ENCODE peak calls at places on chromosomes 4 and X, in seven cellular contexts. One of them, this sample, is unnamed.

GRCh38 chrX:150364347-150365050 is 1.4 kb downstream of the MAMLD1 start:
- DNase-seq in NB4: peak; percentile 46
- DNase-seq in mesenchymal stem cell: peak; percentile 38
- DNase-seq in transverse colon: peak; percentile 21
- DNase-seq in thoracic aorta: no peak
- DNase-seq in dorsolateral prefrontal cortex: peak; percentile 54
- DNase-seq in fibroblast of lung: peak; percentile 23
- DNase-seq in this sample: no peak

GRCh38 chr4:87838207-87838606 is 5.4 kb downstream of the MEPE start:
- DNase-seq in dorsolateral prefrontal cortex: no peak
- DNase-seq in fibroblast of lung: no peak
- DNase-seq in transverse colon: no peak
- DNase-seq in thoracic aorta: no peak
- DNase-seq in NB4: no peak
- DNase-seq in mesenchymal stem cell: no peak
- DNase-seq in this sample: no peak

GRCh38 chrX:87578978-87579377 is 61.4 kb downstream of the KLHL4 start:
- DNase-seq in NB4: no peak
- DNase-seq in transverse colon: no peak
- DNase-seq in fibroblast of lung: no peak
- DNase-seq in thoracic aorta: no peak
- DNase-seq in dorsolateral prefrontal cortex: no peak
- DNase-seq in mesenchymal stem cell: peak; percentile 7
- DNase-seq in this sample: peak; percentile 26

GRCh38 chr4:89838005-89838404 is 1.0 kb upstream of the SNCA start:
- DNase-seq in dorsolateral prefrontal cortex: no peak
- DNase-seq in NB4: no peak
- DNase-seq in thoracic aorta: no peak
- DNase-seq in mesenchymal stem cell: peak; percentile 72
- DNase-seq in transverse colon: no peak
- DNase-seq in fibroblast of lung: peak; percentile 4
- DNase-seq in this sample: no peak

GRCh38 chr4:152229782-152230289 is 306.1 kb downstream of the FBXW7 start:
- DNase-seq in fibroblast of lung: no peak
- DNase-seq in dorsolateral prefrontal cortex: no peak
- DNase-seq in transverse colon: no peak
- DNase-seq in thoracic aorta: no peak
- DNase-seq in NB4: no peak
- DNase-seq in mesenchymal stem cell: no peak
- DNase-seq in this sample: no peak

GRCh38 chr4:31467781-31468180 is 747.6 kb downstream of the PCDH7 start:
- DNase-seq in dorsolateral prefrontal cortex: no peak
- DNase-seq in transverse colon: no peak
- DNase-seq in thoracic aorta: no peak
- DNase-seq in fibroblast of lung: peak; percentile 27
- DNase-seq in mesenchymal stem cell: no peak
- DNase-seq in NB4: no peak
- DNase-seq in this sample: peak; percentile 26

GRCh38 chr4:149465941-149466340 is 349.7 kb downstream of the IQCM start:
- DNase-seq in thoracic aorta: no peak
- DNase-seq in dorsolateral prefrontal cortex: no peak
- DNase-seq in NB4: no peak
- DNase-seq in mesenchymal stem cell: no peak
- DNase-seq in fibroblast of lung: peak; percentile 77
- DNase-seq in transverse colon: no peak
- DNase-seq in this sample: peak; percentile 72

GRCh38 chr4:55912249-55912648 is 36.5 kb upstream of the CEP135 start:
- DNase-seq in dorsolateral prefrontal cortex: no peak
- DNase-seq in mesenchymal stem cell: no peak
- DNase-seq in transverse colon: no peak
- DNase-seq in NB4: no peak
- DNase-seq in thoracic aorta: no peak
- DNase-seq in fibroblast of lung: no peak
- DNase-seq in this sample: no peak

GRCh38 chrX:65406532-65406931 is 128.1 kb downstream of the LAS1L start:
- DNase-seq in NB4: no peak
- DNase-seq in fibroblast of lung: no peak
- DNase-seq in thoracic aorta: no peak
- DNase-seq in dorsolateral prefrontal cortex: no peak
- DNase-seq in mesenchymal stem cell: no peak
- DNase-seq in transverse colon: no peak
- DNase-seq in this sample: no peak
- H3K4me3 ChIP-seq in NB4: no peak overlapping the region
- H3K4me3 ChIP-seq in fibroblast of lung: no peak overlapping the region
- H3K4me3 ChIP-seq in thoracic aorta: peak overlapping the region; percentile 39
- H3K4me3 ChIP-seq in dorsolateral prefrontal cortex: peak overlapping the region; percentile 53
- H3K4me3 ChIP-seq in mesenchymal stem cell: no peak overlapping the region
- H3K4me3 ChIP-seq in transverse colon: peak overlapping the region; percentile 24
- H3K4me3 ChIP-seq in this sample: no peak overlapping the region

DNA sequence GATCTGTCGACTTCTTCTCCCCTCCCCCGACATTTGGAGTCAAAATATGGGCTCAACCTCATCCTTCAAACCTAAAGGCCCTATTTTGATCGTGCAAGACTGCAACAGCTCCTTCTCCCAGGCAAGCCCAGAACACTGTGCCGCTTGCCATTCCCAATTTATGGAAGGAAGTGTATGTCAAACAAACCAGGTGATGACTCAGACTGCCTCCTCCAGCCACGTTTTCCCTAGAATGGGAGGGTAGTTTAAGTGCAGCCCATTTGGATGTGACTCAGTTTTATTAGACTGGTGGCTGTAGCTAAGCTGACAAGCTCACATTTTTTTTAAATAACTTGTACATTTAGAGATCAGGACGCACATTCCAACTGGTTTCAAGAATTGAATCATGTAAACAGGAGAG is 570.4 kb upstream of the DIPK2B start:
- DNase-seq in thoracic aorta: no peak
- DNase-seq in mesenchymal stem cell: peak; percentile 94
- DNase-seq in transverse colon: peak; percentile 72
- DNase-seq in NB4: peak; percentile 56
- DNase-seq in fibroblast of lung: peak; percentile 95
- DNase-seq in dorsolateral prefrontal cortex: no peak
- DNase-seq in this sample: peak; percentile 78
- H3K4me3 ChIP-seq in thoracic aorta: peak overlapping the region; percentile 70
- H3K4me3 ChIP-seq in mesenchymal stem cell: peak overlapping the region; percentile 89
- H3K4me3 ChIP-seq in transverse colon: peak overlapping the region; percentile 21
- H3K4me3 ChIP-seq in NB4: peak overlapping the region; percentile 66
- H3K4me3 ChIP-seq in fibroblast of lung: peak overlapping the region; percentile 78
- H3K4me3 ChIP-seq in dorsolateral prefrontal cortex: peak overlapping the region; percentile 56
- H3K4me3 ChIP-seq in this sample: peak overlapping the region; percentile 58

DNA sequence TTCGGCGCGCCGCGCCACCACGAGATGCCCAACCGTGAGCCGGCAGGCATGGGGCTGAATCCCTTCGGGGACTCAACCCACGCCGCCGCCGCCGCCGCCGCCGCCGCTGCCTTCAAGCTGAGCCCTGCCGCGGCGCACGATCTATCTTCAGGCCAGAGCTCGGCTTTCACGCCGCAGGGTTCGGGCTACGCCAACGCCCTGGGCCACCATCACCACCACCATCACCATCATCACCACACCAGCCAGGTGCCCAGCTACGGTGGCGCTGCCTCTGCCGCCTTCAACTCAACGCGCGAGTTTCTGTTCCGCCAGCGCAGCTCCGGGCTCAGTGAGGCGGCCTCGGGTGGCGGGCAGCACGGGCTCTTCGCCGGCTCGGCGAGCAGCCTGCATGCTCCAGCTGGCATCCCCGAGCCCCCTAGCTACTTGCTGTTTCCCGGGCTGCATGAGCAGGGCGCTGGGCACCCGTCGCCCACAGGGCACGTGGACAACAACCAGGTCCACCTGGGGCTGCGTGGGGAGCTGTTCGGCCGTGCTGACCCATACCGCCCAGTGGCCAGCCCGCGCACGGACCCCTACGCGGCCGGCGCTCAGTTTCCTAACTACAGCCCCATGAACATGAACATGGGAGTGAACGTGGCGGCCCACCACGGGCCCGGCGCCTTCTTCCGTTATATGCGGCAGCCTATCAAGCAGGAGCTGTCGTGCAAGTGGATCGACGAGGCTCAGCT is 983 bp downstream of the ZIC3 start:
- DNase-seq in NB4: no peak
- DNase-seq in mesenchymal stem cell: no peak
- DNase-seq in transverse colon: no peak
- DNase-seq in thoracic aorta: no peak
- DNase-seq in fibroblast of lung: no peak
- DNase-seq in dorsolateral prefrontal cortex: no peak
- DNase-seq in this sample: no peak
- H3K4me3 ChIP-seq in NB4: no peak overlapping the region
- H3K4me3 ChIP-seq in mesenchymal stem cell: no peak overlapping the region
- H3K4me3 ChIP-seq in transverse colon: no peak overlapping the region
- H3K4me3 ChIP-seq in thoracic aorta: peak overlapping the region; percentile 74
- H3K4me3 ChIP-seq in fibroblast of lung: no peak overlapping the region
- H3K4me3 ChIP-seq in dorsolateral prefrontal cortex: peak overlapping the region; percentile 70
- H3K4me3 ChIP-seq in this sample: no peak overlapping the region

GRCh38 chrX:56505866-56506265 is 57.6 kb upstream of the UBQLN2 start:
- DNase-seq in NB4: no peak
- DNase-seq in fibroblast of lung: no peak
- DNase-seq in transverse colon: no peak
- DNase-seq in thoracic aorta: no peak
- DNase-seq in dorsolateral prefrontal cortex: no peak
- DNase-seq in mesenchymal stem cell: no peak
- DNase-seq in this sample: no peak

GRCh38 chrX:56498756-56499155 is 64.7 kb upstream of the UBQLN2 start:
- DNase-seq in mesenchymal stem cell: no peak
- DNase-seq in thoracic aorta: no peak
- DNase-seq in transverse colon: no peak
- DNase-seq in NB4: no peak
- DNase-seq in dorsolateral prefrontal cortex: no peak
- DNase-seq in fibroblast of lung: no peak
- DNase-seq in this sample: no peak

GRCh38 chrX:56499372-56499771 is 64.1 kb upstream of the UBQLN2 start:
- DNase-seq in fibroblast of lung: no peak
- DNase-seq in mesenchymal stem cell: no peak
- DNase-seq in dorsolateral prefrontal cortex: no peak
- DNase-seq in NB4: no peak
- DNase-seq in thoracic aorta: no peak
- DNase-seq in transverse colon: no peak
- DNase-seq in this sample: no peak

DNA sequence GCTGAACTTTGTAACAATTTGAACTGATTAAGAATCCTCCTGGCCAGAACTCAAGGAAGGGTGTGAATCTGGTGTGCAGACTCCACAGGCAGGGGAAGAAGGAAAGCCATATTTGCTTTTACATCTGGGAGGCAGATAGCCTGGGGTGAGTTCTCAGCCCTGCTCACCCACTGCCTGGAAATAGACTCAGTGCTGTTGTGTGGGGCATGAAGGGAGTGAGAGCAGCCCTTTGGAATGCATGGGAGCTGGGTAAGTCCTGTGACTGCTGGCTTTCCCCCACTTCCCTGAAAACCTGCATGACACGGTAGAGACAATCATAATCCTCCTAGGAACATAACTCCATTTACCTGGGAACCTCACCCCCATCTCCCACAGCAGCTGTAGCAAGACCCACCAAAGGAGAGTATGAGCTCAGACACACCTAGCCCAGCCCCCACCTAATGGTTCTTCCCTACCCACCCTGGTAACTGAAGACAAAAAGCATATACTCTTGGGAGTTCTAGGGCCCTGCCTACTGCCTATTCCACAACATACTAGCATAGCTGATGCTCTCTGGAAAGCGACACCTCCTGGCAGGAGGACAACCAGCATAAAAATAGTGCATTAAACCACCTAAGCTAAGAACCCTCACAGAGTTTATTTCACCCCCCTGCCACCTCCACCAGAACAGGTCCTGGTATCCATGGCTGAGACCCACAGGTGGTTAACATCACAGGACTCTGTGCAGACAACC is 59.3 kb upstream of the UBQLN2 start:
- DNase-seq in mesenchymal stem cell: no peak
- DNase-seq in NB4: no peak
- DNase-seq in dorsolateral prefrontal cortex: no peak
- DNase-seq in fibroblast of lung: no peak
- DNase-seq in thoracic aorta: no peak
- DNase-seq in transverse colon: no peak
- DNase-seq in this sample: peak; percentile 0
- H3K4me3 ChIP-seq in mesenchymal stem cell: no peak overlapping the region
- H3K4me3 ChIP-seq in NB4: no peak overlapping the region
- H3K4me3 ChIP-seq in dorsolateral prefrontal cortex: no peak overlapping the region
- H3K4me3 ChIP-seq in fibroblast of lung: no peak overlapping the region
- H3K4me3 ChIP-seq in thoracic aorta: no peak overlapping the region
- H3K4me3 ChIP-seq in transverse colon: no peak overlapping the region
- H3K4me3 ChIP-seq in this sample: no peak overlapping the region

GRCh38 chr4:4388836-4389575 is 2.1 kb downstream of the NSG1 start:
- DNase-seq in transverse colon: no peak
- DNase-seq in NB4: no peak
- DNase-seq in fibroblast of lung: no peak
- DNase-seq in mesenchymal stem cell: no peak
- DNase-seq in dorsolateral prefrontal cortex: no peak
- DNase-seq in thoracic aorta: no peak
- DNase-seq in this sample: no peak
- H3K4me3 ChIP-seq in transverse colon: no peak overlapping the region
- H3K4me3 ChIP-seq in NB4: no peak overlapping the region
- H3K4me3 ChIP-seq in fibroblast of lung: no peak overlapping the region
- H3K4me3 ChIP-seq in mesenchymal stem cell: no peak overlapping the region
- H3K4me3 ChIP-seq in dorsolateral prefrontal cortex: no peak overlapping the region
- H3K4me3 ChIP-seq in thoracic aorta: no peak overlapping the region
- H3K4me3 ChIP-seq in this sample: no peak overlapping the region

DNA sequence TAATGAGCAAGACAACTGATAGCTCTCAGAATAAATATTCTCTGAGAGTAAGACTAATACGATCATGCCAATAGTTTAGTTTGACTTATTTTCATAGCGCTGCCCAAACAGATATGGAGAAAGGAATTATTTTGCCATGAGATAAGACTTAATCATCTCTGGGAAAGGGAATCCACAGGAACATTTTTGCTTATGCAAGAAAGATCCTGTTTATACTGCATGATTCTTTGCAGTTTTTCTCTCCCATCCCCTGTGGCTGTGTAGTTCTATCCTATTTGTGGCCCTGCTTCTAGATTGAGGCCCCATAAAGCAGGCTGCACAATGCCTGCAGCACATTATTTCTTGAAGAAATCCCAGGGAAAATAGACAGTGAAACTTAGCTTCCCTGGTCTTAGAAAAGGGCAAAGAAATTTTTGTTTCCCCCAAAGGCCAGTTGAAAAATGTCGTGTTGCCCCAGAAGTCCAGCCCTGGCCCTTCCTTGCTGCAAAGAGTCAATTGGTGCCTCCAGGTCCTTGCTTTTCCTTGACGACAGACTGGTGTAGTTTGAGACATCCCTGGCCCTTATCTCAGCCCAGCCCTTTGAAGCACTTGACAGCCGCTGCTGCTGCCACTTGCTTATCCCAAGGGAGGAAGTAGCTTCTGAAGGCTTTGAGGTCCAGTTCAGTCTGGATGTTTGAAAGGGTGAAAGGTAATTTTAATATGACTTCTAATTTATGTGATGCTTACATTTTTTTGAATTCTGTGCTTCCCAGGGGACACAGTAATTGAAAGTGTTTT is 45.0 kb upstream of the SH3RF1 start:
- DNase-seq in dorsolateral prefrontal cortex: no peak
- DNase-seq in transverse colon: peak; percentile 13
- DNase-seq in fibroblast of lung: peak; percentile 82
- DNase-seq in thoracic aorta: no peak
- DNase-seq in NB4: no peak
- DNase-seq in mesenchymal stem cell: peak; percentile 57
- DNase-seq in this sample: peak; percentile 49
- H3K4me3 ChIP-seq in dorsolateral prefrontal cortex: peak overlapping the region; percentile 44
- H3K4me3 ChIP-seq in transverse colon: no peak overlapping the region
- H3K4me3 ChIP-seq in fibroblast of lung: no peak overlapping the region
- H3K4me3 ChIP-seq in thoracic aorta: no peak overlapping the region
- H3K4me3 ChIP-seq in NB4: no peak overlapping the region
- H3K4me3 ChIP-seq in mesenchymal stem cell: peak overlapping the region; percentile 66
- H3K4me3 ChIP-seq in this sample: no peak overlapping the region